ENCODE peak calls at places on chromosomes 3 and 15, in ten cellular contexts. P is Panc1; J is CD8-positive, alpha-beta T cell; Z is Peyer's patch; Q is body of pancreas; M is breast epithelium; D is pancreas; L is left lung; V is PC-3; F is mammary epithelial cell. G is an unnamed sample.

GRCh38 chr3:51819709-51820406 is 40.8 kb upstream of the IQCF6 start:
- DNase-seq in V (peak; percentile 11), F (no peak), P (no peak), Z (no peak), M (no peak), L (no peak), Q (no peak), J (no peak), D (no peak), G (no peak)

GRCh38 chr15:80568876-80569605 is 126.1 kb upstream of the ABHD17C start:
- DNase-seq in Q (no peak), D (no peak), F (no peak), L (no peak), V (no peak), Z (peak; percentile 1), M (no peak), J (no peak), P (no peak), G (no peak)

GRCh38 chr3:110015231-110015963 is 678.1 kb upstream of the DPPA4 start:
- DNase-seq in D (no peak), Q (no peak), Z (no peak), P (no peak), L (no peak), F (no peak), V (no peak), J (no peak), M (no peak), G (no peak)

GRCh38 chr15:77107531-77108355 is 36.8 kb upstream of the TSPAN3 start:
- DNase-seq in P (peak; percentile 32), L (no peak), F (no peak), D (peak; percentile 43), V (peak; percentile 69), M (no peak), J (peak; percentile 24), Z (peak; percentile 76), Q (peak; percentile 62), G (peak; percentile 9)

GRCh38 chr15:23497710-23498111 is 50.7 kb upstream of the GOLGA6L2 start:
- DNase-seq in Z (no peak), J (no peak), M (no peak), V (peak; percentile 34), F (no peak), Q (peak; percentile 12), P (peak; percentile 5), L (no peak), D (no peak), G (no peak)

GRCh38 chr3:185280572-185281365 is 26.9 kb upstream of the EHHADH start:
- DNase-seq in M (no peak), F (peak; percentile 57), Z (no peak), J (no peak), D (no peak), Q (no peak), L (no peak), V (peak; percentile 82), P (peak; percentile 24), G (no peak)

GRCh38 chr15:92205255-92205739 is 188.4 kb upstream of the ST8SIA2 start:
- DNase-seq in J (no peak), Z (no peak), P (no peak), D (no peak), Q (no peak), L (no peak), V (no peak), F (no peak), M (no peak), G (no peak)

GRCh38 chr3:143811602-143812001 is 36.7 kb downstream of the SLC9A9 start:
- DNase-seq in F (no peak), L (no peak), P (no peak), J (no peak), Q (no peak), M (no peak), D (no peak), Z (peak; percentile 61), V (no peak), G (no peak)

GRCh38 chr15:64340355-64340754 is 15.6 kb downstream of the CSNK1G1 start:
- DNase-seq in P (no peak), Q (no peak), F (no peak), V (no peak), Z (no peak), D (no peak), L (no peak), M (no peak), J (no peak), G (no peak)

GRCh38 chr15:73631915-73632669 is 1.1 kb downstream of the NPTN start:
- DNase-seq in F (peak; percentile 59), P (no peak), Z (no peak), J (peak; percentile 22), Q (no peak), M (no peak), L (no peak), D (peak; percentile 32), V (peak; percentile 49), G (no peak)

GRCh38 chr3:62805578-62805977 is 69.6 kb downstream of the CADPS start:
- DNase-seq in M (no peak), D (no peak), Z (no peak), P (no peak), Q (no peak), V (no peak), J (no peak), F (no peak), L (no peak), G (no peak)

GRCh38 chr3:58353722-58354553 is 21.2 kb downstream of the PXK start:
- DNase-seq in Q (no peak), Z (peak; percentile 52), F (no peak), V (no peak), D (no peak), P (no peak), M (no peak), J (peak; percentile 31), L (no peak), G (no peak)

GRCh38 chr3:197023241-197023997 is 6.2 kb downstream of the MELTF start:
- DNase-seq in Q (no peak), Z (peak; percentile 64), F (no peak), J (no peak), D (no peak), V (no peak), P (no peak), M (no peak), L (no peak), G (peak; percentile 39)

GRCh38 chr3:4524423-4524769 is 31.2 kb downstream of the ITPR1 start:
- DNase-seq in J (no peak), Q (no peak), Z (no peak), D (no peak), M (peak; percentile 60), L (no peak), V (peak; percentile 95), F (peak; percentile 56), P (no peak), G (no peak)

GRCh38 chr15:98428253-98428989 is 219.9 kb upstream of the IGF1R start:
- DNase-seq in J (no peak), M (peak; percentile 71), P (no peak), D (peak; percentile 44), F (peak; percentile 74), Q (peak; percentile 75), Z (peak; percentile 79), V (peak; percentile 72), L (peak; percentile 95), G (peak; percentile 34)
- H3K4me3 ChIP-seq in J (peak overlapping the region; percentile 17), M (peak overlapping the region; percentile 69), P (peak overlapping the region; percentile 54), D (peak overlapping the region; percentile 24), F (peak overlapping the region; percentile 23), Q (no peak overlapping the region), Z (no peak overlapping the region), V (peak overlapping the region; percentile 64), L (peak overlapping the region; percentile 15), G (peak overlapping the region; percentile 21)

DNA sequence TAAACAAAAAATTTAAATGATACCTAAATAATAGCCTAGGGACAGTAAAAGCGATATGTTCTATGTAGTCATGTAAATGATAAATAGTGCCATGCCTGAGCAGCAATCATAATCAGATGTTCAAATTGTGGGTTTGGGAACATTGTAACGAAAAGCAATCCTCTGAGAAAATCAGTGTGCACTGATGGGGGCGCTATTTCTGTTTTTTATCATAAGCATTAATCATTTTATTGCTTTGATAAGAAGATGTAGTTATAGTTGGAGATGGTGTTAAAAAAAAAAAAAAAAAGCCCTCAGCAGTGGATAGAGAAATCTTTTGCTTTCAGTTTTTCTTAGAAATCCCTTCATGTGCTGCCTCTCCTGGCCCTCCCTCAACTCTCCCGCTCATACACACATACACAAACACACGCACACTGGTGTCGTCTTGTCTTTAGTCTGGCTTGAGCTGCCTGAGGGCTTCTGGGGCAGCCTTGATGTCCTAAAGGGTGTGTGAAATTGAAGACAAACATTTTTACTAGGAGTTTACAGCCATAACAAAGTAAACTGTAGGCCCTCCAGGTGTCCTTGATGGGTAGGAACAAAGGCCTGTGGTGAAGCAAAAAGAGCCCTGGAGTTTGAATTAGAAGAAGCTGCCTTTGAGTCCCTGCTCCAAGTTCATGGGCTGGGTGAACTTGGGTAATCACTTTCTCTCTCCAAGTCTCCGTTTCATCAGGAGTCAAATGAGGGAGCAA is 428.1 kb downstream of the SOX2 start:
- DNase-seq in L (no peak), V (no peak), P (no peak), Z (no peak), J (no peak), D (no peak), F (no peak), Q (no peak), M (no peak), G (no peak)
- TF ChIP-seq CTCF in L (no peak), V (peak; percentile 41), P (peak; percentile 34), Z (no peak), J (no peak), D (no peak), F (no peak), Q (no peak), M (no peak), G (no peak)

GRCh38 chr3:123584284-123584987 is 417 bp downstream of the HACD2 start:
- DNase-seq in L (no peak), Q (peak; percentile 66), J (no peak), D (peak; percentile 71), M (peak; percentile 58), Z (peak; percentile 67), F (peak; percentile 32), V (peak; percentile 48), P (no peak), G (no peak)

GRCh38 chr3:123584988-123585937 is at the start of gene HACD2:
- DNase-seq in D (peak; percentile 97), Z (peak; percentile 98), F (peak; percentile 96), P (peak; percentile 93), M (peak; percentile 95), Q (peak; percentile 97), V (peak; percentile 99), L (peak; percentile 100), J (peak; percentile 93), G (peak; percentile 80)

GRCh38 chr3:123586966-123587365 is 2.1 kb upstream of the HACD2 start:
- DNase-seq in V (no peak), P (no peak), F (peak; percentile 64), Q (no peak), M (no peak), J (no peak), Z (no peak), D (no peak), L (no peak), G (no peak)

GRCh38 chr3:123587399-123587798 is 2.5 kb upstream of the HACD2 start:
- DNase-seq in D (no peak), L (no peak), M (no peak), F (no peak), V (no peak), Z (no peak), J (no peak), Q (no peak), P (no peak), G (no peak)

GRCh38 chr3:123586131-123586530 is 1.3 kb upstream of the HACD2 start:
- DNase-seq in F (peak; percentile 79), D (peak; percentile 45), Z (peak; percentile 63), Q (peak; percentile 35), V (peak; percentile 79), J (no peak), P (no peak), M (no peak), L (no peak), G (no peak)
- H3K36me3 ChIP-seq in F (peaks cover 4% of the 10 kb centered on the region), D (no peaks in the 10 kb centered on the region), Z (no peaks in the 10 kb centered on the region), Q (no peaks in the 10 kb centered on the region), V (peaks cover 37% of the 10 kb centered on the region), J (no peaks in the 10 kb centered on the region), P (peaks cover 10% of the 10 kb centered on the region), M (no peaks in the 10 kb centered on the region), L (peaks cover 15% of the 10 kb centered on the region), G (no peaks in the 10 kb centered on the region)

GRCh38 chr3:49722896-49723295 is 855 bp downstream of the GMPPB start:
- DNase-seq in L (peak; percentile 73), F (no peak), D (no peak), Q (no peak), Z (no peak), M (peak; percentile 44), P (no peak), V (no peak), J (no peak), G (no peak)
- H3K4me3 ChIP-seq in L (peak overlapping the region; percentile 95), F (peak overlapping the region; percentile 43), D (peak overlapping the region; percentile 100), Q (peak overlapping the region; percentile 80), Z (peak overlapping the region; percentile 99), M (peak overlapping the region; percentile 100), P (peak overlapping the region; percentile 72), V (peak overlapping the region; percentile 98), J (peak overlapping the region; percentile 95), G (peak overlapping the region; percentile 99)